ENCODE peak calls at places on chromosomes 13 and 19, in four cellular contexts. H is A549; W is NCI-H526 treated with DMSO at 0.1 percent for 48 hours; O is stimulated activated CD4-positive, alpha-beta T cell treated with anti-CD3 and anti-CD28 coated beads, TNF-alpha, amount 100 ng/mL, for 1 hour. E is an unnamed sample.

GRCh38 chr13:64540468-64540867 is 2689.7 kb downstream of the PCDH9 start:
- DNase-seq in O (no peak), H (no peak), W (no peak), E (no peak)

GRCh38 chr19:9891609-9892373 is 44.5 kb downstream of the OLFM2 start:
- DNase-seq in O (no peak), H (no peak), W (no peak), E (no peak)

GRCh38 chr19:58059681-58060080 is 599 bp downstream of the ZNF135 start:
- DNase-seq in H (no peak), W (no peak), O (no peak), E (no peak)

GRCh38 chr19:13692096-13692495 is 72.2 kb upstream of the MRI1 start:
- DNase-seq in H (no peak), W (no peak), O (no peak), E (no peak)

GRCh38 chr19:1651548-1652394 is 644 bp downstream of the TCF3 start:
- DNase-seq in H (peak), W (no peak), O (no peak), E (peak)

GRCh38 chr19:44875666-44876418 is 15.2 kb upstream of the TOMM40 start:
- DNase-seq in H (no peak), W (no peak), O (no peak), E (no peak)

GRCh38 chr13:33164331-33164730 is 121.2 kb downstream of the STARD13 start:
- DNase-seq in W (no peak), O (no peak), H (no peak), E (no peak)

GRCh38 chr13:52994051-52994450 is 34.6 kb upstream of the OLFM4 start:
- DNase-seq in W (no peak), O (no peak), H (no peak), E (no peak)

GRCh38 chr13:107713314-107713713 is 502.0 kb downstream of the LIG4 start:
- DNase-seq in H (no peak), W (no peak), O (no peak), E (no peak)

GRCh38 chr19:18401580-18402112 is 4.2 kb upstream of the LRRC25 start:
- DNase-seq in W (no peak), H (no peak), O (no peak), E (no peak)

GRCh38 chr19:58021541-58022282 is 12.1 kb upstream of the ZSCAN1 start:
- DNase-seq in O (no peak), H (peak), W (peak), E (no peak)

GRCh38 chr19:14096272-14096992 is 5.9 kb upstream of the SAMD1 start:
- DNase-seq in O (no peak), W (no peak), H (no peak), E (no peak)

GRCh38 chr19:996051-996838 is 4.0 kb upstream of the GRIN3B start:
- DNase-seq in O (peak), W (no peak), H (no peak), E (peak)

GRCh38 chr13:108929532-108929931 is 300.1 kb downstream of the MYO16 start:
- DNase-seq in O (no peak), H (no peak), W (no peak), E (no peak)

GRCh38 chr13:89925107-89925506 is 1422.4 kb upstream of the MIR17HG start:
- DNase-seq in O (no peak), W (peak), H (no peak), E (peak)

GRCh38 chr13:43428545-43429287 is 358.1 kb downstream of the ENOX1 start:
- DNase-seq in H (no peak), W (peak), O (no peak), E (no peak)

E was measured in nephron progenitor cell.